ENCODE peak calls at places on chromosomes 16 and 17, in six cellular contexts. Y, W, E, A, D and U are unnamed samples. For H3K4me1, the result is how much of the 10 kb centered on the place peaks cover.

GRCh38 chr17:9676084-9676483 is 30.8 kb downstream of the USP43 start:
- DNase-seq in D (no peak), Y (no peak), E (no peak), A (no peak), W (no peak), U (peak)

GRCh38 chr17:71639865-71640264 is 481.0 kb upstream of the SOX9 start:
- DNase-seq in A (no peak), D (no peak), E (no peak), Y (no peak), W (no peak), U (no peak)

GRCh38 chr16:3882531-3882930 is 2.0 kb upstream of the CREBBP start:
- DNase-seq in D (no peak), A (no peak), W (no peak), E (no peak), Y (no peak), U (no peak)

GRCh38 chr17:31877911-31878702 is 19.1 kb upstream of the COPRS start:
- DNase-seq in E (no peak), W (no peak), D (no peak), Y (no peak), A (no peak), U (no peak)

GRCh38 chr17:44132275-44132821 is 8.9 kb upstream of the HDAC5 start:
- DNase-seq in A (no peak), Y (no peak), W (no peak), D (no peak), E (no peak), U (no peak)

GRCh38 chr16:57476546-57477410 is 9.5 kb downstream of the DOK4 start:
- DNase-seq in W (no peak), E (no peak), Y (no peak), A (no peak), D (no peak), U (peak)

GRCh38 chr16:87780385-87780989 is 14.7 kb upstream of the KLHDC4 start:
- DNase-seq in W (no peak), Y (peak), E (no peak), A (peak), D (no peak), U (no peak)

GRCh38 chr16:19583665-19584300 is 28.3 kb downstream of the VPS35L start:
- DNase-seq in E (no peak), Y (peak), D (peak), A (no peak), W (peak), U (peak)

GRCh38 chr16:9860876-9861275 is 321.4 kb downstream of the GRIN2A start:
- DNase-seq in E (no peak), D (no peak), W (no peak), A (no peak), Y (no peak), U (no peak)

GRCh38 chr17:39696731-39697130 is 3.1 kb upstream of the ERBB2 start:
- DNase-seq in Y (no peak), W (no peak), A (no peak), D (no peak), E (no peak), U (peak)

GRCh38 chr17:80252871-80253270 is 7.8 kb upstream of the RNF213 start:
- DNase-seq in W (peak), E (no peak), D (no peak), A (peak), Y (no peak), U (peak)

GRCh38 chr17:2157081-2157480 is 102.2 kb downstream of the HIC1 start:
- DNase-seq in Y (no peak), E (no peak), A (no peak), W (no peak), D (no peak), U (no peak)

GRCh38 chr17:29138991-29139682 is 41.1 kb downstream of the MYO18A start:
- DNase-seq in E (no peak), A (peak), Y (peak), W (no peak), D (no peak), U (no peak)

GRCh38 chr17:74431568-74432483 is at the start of gene GPRC5C:
- DNase-seq in E (no peak), W (peak), Y (peak), D (peak), A (peak), U (peak)

GRCh38 chr16:15799851-15800495 is 56.9 kb downstream of the MYH11 start:
- DNase-seq in D (no peak), E (no peak), W (no peak), A (no peak), Y (no peak), U (no peak)

GRCh38 chr17:38958756-38959155 is 8.4 kb downstream of the FBXO47 start:
- DNase-seq in D (no peak), A (no peak), Y (no peak), E (no peak), W (no peak), U (no peak)

GRCh38 chr16:53530046-53530445 is 27.0 kb upstream of the AKTIP start:
- DNase-seq in A (no peak), D (no peak), W (no peak), Y (no peak), E (no peak), U (no peak)

GRCh38 chr16:87332150-87332549 is 15.0 kb upstream of the C16orf95 start:
- DNase-seq in D (no peak), W (no peak), Y (no peak), E (no peak), A (no peak), U (no peak)

DNA sequence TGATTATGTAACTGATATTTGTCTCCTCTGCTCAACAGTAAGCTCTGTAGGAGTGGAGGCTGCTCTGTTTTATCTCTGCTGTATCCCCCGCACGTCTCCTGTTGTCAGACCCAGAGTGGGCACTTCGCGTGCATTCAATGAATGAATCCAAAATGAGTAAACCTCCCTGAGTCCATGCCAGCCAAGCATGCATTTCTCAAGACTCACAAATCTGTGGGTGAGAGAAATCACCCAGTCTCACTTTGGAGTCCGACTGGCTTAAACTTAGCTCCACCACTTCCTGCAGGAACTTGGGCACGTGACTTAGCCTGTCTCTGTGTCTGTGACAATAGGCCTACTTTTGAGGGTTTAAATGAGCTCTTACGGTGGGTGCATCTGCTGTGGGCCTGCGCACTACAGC is 3.7 kb downstream of the PNPO start:
- DNase-seq in Y (no peak), A (no peak), E (no peak), W (no peak), D (no peak), U (no peak)
- H3K27ac ChIP-seq in Y (peak), A (peak), E (no peak), W (no peak), D (no peak), U (no peak)

GRCh38 chr17:4719684-4720221 is 9.3 kb downstream of the ARRB2 start:
- DNase-seq in Y (no peak), D (no peak), W (peak), A (peak), E (no peak), U (no peak)
- H3K4me1 ChIP-seq in Y (under half), D (under half), W (half or more), A (under half), E (under half), U (under half)

GRCh38 chr16:8587065-8587464 is 3.2 kb downstream of the TMEM114 start:
- DNase-seq in A (no peak), Y (no peak), E (no peak), W (no peak), D (no peak), U (no peak)

GRCh38 chr16:8589293-8590160 is 784 bp downstream of the TMEM114 start:
- DNase-seq in A (no peak), Y (no peak), D (no peak), E (no peak), W (no peak), U (peak)

GRCh38 chr16:8590811-8591210 is 500 bp upstream of the TMEM114 start:
- DNase-seq in E (no peak), D (no peak), A (no peak), W (no peak), Y (no peak), U (no peak)

GRCh38 chr16:8590161-8590688 is at the start of gene TMEM114:
- DNase-seq in E (no peak), Y (no peak), D (no peak), A (no peak), W (no peak), U (peak)

GRCh38 chr16:8588703-8589292 is 1.5 kb downstream of the TMEM114 start:
- DNase-seq in D (no peak), E (no peak), Y (no peak), W (no peak), A (no peak), U (peak)
- H3K27ac ChIP-seq in D (no peak), E (no peak), Y (no peak), W (no peak), A (no peak), U (no peak)

GRCh38 chr17:58373003-58373402 is 21.0 kb upstream of the SUPT4H1 start:
- DNase-seq in A (no peak), Y (no peak), W (no peak), D (no peak), E (no peak), U (no peak)
- H3K4me1 ChIP-seq in A (under half), Y (under half), W (under half), D (under half), E (under half), U (under half)

GRCh38 chr17:76265624-76266243 is 586 bp downstream of the UBALD2 start:
- DNase-seq in D (peak), Y (peak), E (no peak), A (peak), W (no peak), U (peak)
- H3K27ac ChIP-seq in D (no peak), Y (peak), E (peak), A (peak), W (peak), U (peak)

GRCh38 chr17:45227101-45227591 is 5.5 kb downstream of the FMNL1 start:
- DNase-seq in A (no peak), Y (no peak), W (no peak), E (no peak), D (no peak), U (no peak)
- H3K4me1 ChIP-seq in A (half or more), Y (half or more), W (half or more), E (under half), D (under half), U (under half)

GRCh38 chr17:16214190-16215001 is 938 bp downstream of the NCOR1 start:
- DNase-seq in Y (no peak), D (no peak), E (no peak), W (no peak), A (no peak), U (no peak)
- H3K27ac ChIP-seq in Y (peak), D (peak), E (peak), W (peak), A (peak), U (peak)

GRCh38 chr17:19386276-19386863 is 620 bp downstream of the MFAP4 start:
- DNase-seq in Y (no peak), D (no peak), W (peak), A (peak), E (no peak), U (peak)
- H3K4me1 ChIP-seq in Y (half or more), D (under half), W (under half), A (half or more), E (half or more), U (under half)